ENCODE peak calls at places on chromosomes 16 and 17, in seven cellular contexts. Z is GM23248, W is DND-41, B is heart right ventricle, H is HCT116, E is left ventricle myocardium inferior, F is stomach. S is an unnamed sample.

GRCh38 chr16:15601212-15601879 is 41.6 kb downstream of the MARF1 start:
- DNase-seq in W (no peak), H (no peak), F (no peak), Z (no peak), E (no peak), B (no peak), S (no peak)

GRCh38 chr17:48149174-48150106 is 41.9 kb downstream of the SNX11 start:
- DNase-seq in E (no peak), W (no peak), Z (no peak), H (no peak), F (no peak), B (no peak), S (no peak)

GRCh38 chr16:57539072-57539796 is 2.9 kb upstream of the CCDC102A start:
- DNase-seq in E (no peak), W (no peak), Z (no peak), H (no peak), F (no peak), B (peak; percentile 1), S (no peak)

GRCh38 chr16:3587547-3588110 is 10.4 kb upstream of the NLRC3 start:
- DNase-seq in B (no peak), F (no peak), Z (no peak), W (no peak), H (no peak), E (no peak), S (no peak)

GRCh38 chr16:48556913-48557351 is 53.0 kb downstream of the N4BP1 start:
- DNase-seq in Z (peak; percentile 88), F (no peak), B (no peak), W (no peak), H (peak; percentile 24), E (no peak), S (peak; percentile 40)

GRCh38 chr16:63652091-63652490 is 1469.8 kb downstream of the CDH11 start:
- DNase-seq in E (no peak), F (no peak), Z (no peak), W (no peak), B (no peak), H (no peak), S (no peak)

GRCh38 chr17:42135664-42136653 is 13.4 kb downstream of the HSPB9 start:
- DNase-seq in B (peak; percentile 79), H (peak; percentile 7), W (no peak), Z (peak; percentile 69), F (peak; percentile 91), E (peak; percentile 75), S (no peak)

GRCh38 chr16:82657239-82657638 is 30.5 kb downstream of the CDH13 start:
- DNase-seq in W (no peak), B (no peak), Z (peak; percentile 49), E (no peak), H (no peak), F (no peak), S (no peak)

GRCh38 chr16:74726736-74727135 is 26.1 kb upstream of the MLKL start:
- DNase-seq in Z (no peak), W (peak; percentile 45), H (no peak), B (no peak), E (no peak), F (no peak), S (no peak)

GRCh38 chr16:68041783-68042182 is 18.7 kb downstream of the DUS2 start:
- DNase-seq in F (no peak), W (no peak), B (no peak), Z (no peak), H (no peak), E (no peak), S (no peak)

GRCh38 chr17:82215095-82215971 is 2.7 kb upstream of the CCDC57 start:
- DNase-seq in W (no peak), H (no peak), Z (peak; percentile 76), E (no peak), B (no peak), F (no peak), S (peak; percentile 49)

GRCh38 chr17:661509-661908 is 53.1 kb downstream of the VPS53 start:
- DNase-seq in B (no peak), E (no peak), Z (no peak), F (no peak), W (no peak), H (no peak), S (no peak)

GRCh38 chr17:1561420-1562177 is 993 bp downstream of the PITPNA start:
- DNase-seq in W (peak; percentile 48), Z (peak; percentile 69), H (no peak), E (no peak), B (no peak), F (no peak), S (peak; percentile 33)

GRCh38 chr17:77543779-77544178 is 403.0 kb downstream of the SEC14L1 start:
- DNase-seq in W (no peak), H (no peak), Z (no peak), F (no peak), E (no peak), B (no peak), S (no peak)

GRCh38 chr16:23847938-23848337 is 12.2 kb downstream of the PRKCB start:
- DNase-seq in F (no peak), H (no peak), W (peak; percentile 53), Z (no peak), B (no peak), E (no peak), S (no peak)

GRCh38 chr16:20624882-20625807 is 49.0 kb upstream of the ACSM2B start:
- DNase-seq in H (no peak), Z (no peak), F (no peak), E (no peak), B (no peak), W (no peak), S (no peak)

GRCh38 chr17:65794572-65794971 is 233.1 kb upstream of the AXIN2 start:
- DNase-seq in E (no peak), W (no peak), Z (peak; percentile 41), H (peak; percentile 48), F (peak; percentile 38), B (no peak), S (no peak)

GRCh38 chr16:2004795-2005517 is 4.7 kb downstream of the ZNF598 start:
- DNase-seq in Z (peak; percentile 27), H (no peak), E (no peak), B (no peak), F (no peak), W (no peak), S (no peak)

GRCh38 chr17:162689-163088 is 18.8 kb downstream of the DOC2B start:
- DNase-seq in F (no peak), Z (no peak), W (no peak), B (no peak), E (no peak), H (no peak), S (no peak)

GRCh38 chr16:85729452-85729851 is 21.4 kb downstream of the C16orf74 start:
- DNase-seq in W (no peak), E (no peak), B (no peak), F (no peak), H (no peak), Z (no peak), S (no peak)
- H3K27ac ChIP-seq in W (no peak overlapping the region), E (no peak overlapping the region), B (no peak overlapping the region), F (no peak overlapping the region), H (no peak overlapping the region), Z (no peak overlapping the region), S (no peak overlapping the region)

DNA sequence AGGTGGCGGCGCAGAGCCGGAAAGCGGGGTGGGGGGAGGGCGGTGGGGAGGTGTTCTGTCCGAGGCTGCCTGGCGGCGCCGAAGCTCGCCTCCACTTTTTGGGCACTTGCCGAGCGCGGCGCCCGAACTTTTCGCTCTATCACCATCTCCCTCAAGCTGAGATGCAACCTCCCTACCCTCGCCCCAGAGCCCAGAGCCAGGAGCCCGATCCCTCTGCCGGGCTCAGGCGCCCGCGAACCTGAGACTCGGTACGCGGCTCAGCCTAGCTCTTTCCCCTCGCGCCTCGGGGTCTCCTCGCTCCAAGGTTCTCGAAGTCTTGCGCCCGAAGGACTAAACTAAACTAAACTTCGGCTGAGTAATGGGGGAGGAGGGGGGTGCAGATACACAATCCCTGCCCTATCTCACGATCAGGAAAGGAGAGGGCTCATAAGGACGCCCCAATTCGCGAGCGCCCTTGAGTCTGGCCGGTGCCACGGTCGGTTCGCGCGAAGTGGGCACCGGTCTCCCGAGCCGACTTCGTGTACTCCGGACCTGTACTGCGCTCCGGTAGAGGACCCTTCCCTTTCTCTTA is 1.7 kb upstream of the SALL1 start:
- DNase-seq in E (no peak), B (no peak), F (no peak), W (no peak), H (no peak), Z (peak; percentile 80), S (peak; percentile 81)
- H3K4me1 ChIP-seq in E (peaks cover 56% of the 10 kb centered on the region), B (no peaks in the 10 kb centered on the region), F (peaks cover 39% of the 10 kb centered on the region), W (no peaks in the 10 kb centered on the region), H (no peaks in the 10 kb centered on the region), Z (peaks cover 30% of the 10 kb centered on the region), S (peaks cover 36% of the 10 kb centered on the region)

DNA sequence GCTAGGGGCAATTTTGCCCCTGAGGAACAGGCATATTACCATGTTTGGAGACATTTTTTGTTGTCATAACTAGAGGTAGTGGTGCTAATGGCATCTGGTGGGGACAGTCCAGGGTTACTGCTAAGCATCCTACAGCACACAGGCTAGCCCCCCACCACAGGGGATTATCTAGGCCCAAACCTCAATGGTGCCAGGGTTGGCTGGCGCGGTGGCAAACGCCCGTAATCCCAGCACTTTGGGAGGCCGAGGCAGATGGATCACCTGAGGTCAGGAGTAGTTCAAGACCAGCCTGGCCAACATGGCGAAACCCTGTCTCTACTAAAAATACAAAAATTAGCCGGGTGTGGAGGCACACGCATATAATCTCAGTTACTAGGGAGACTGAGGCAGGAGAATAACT is 15.2 kb downstream of the C1QTNF1 start:
- DNase-seq in W (no peak), B (no peak), Z (no peak), F (no peak), H (no peak), E (no peak), S (no peak)
- H3K27ac ChIP-seq in W (no peak overlapping the region), B (no peak overlapping the region), Z (peak overlapping the region; percentile 100), F (no peak overlapping the region), H (no peak overlapping the region), E (peak overlapping the region; percentile 12), S (no peak overlapping the region)

GRCh38 chr17:3955373-3955978 is 8.8 kb downstream of the ATP2A3 start:
- DNase-seq in H (no peak), E (no peak), Z (no peak), W (no peak), B (no peak), F (no peak), S (no peak)

GRCh38 chr17:3958200-3958599 is 6.0 kb downstream of the ATP2A3 start:
- DNase-seq in E (no peak), W (no peak), Z (no peak), H (no peak), F (no peak), B (no peak), S (no peak)

GRCh38 chr17:3956558-3956957 is 7.7 kb downstream of the ATP2A3 start:
- DNase-seq in W (no peak), Z (no peak), F (no peak), B (no peak), E (no peak), H (no peak), S (no peak)

GRCh38 chr17:3957735-3958134 is 6.5 kb downstream of the ATP2A3 start:
- DNase-seq in F (no peak), H (no peak), W (no peak), B (no peak), E (no peak), Z (no peak), S (no peak)

GRCh38 chr17:3956983-3957382 is 7.3 kb downstream of the ATP2A3 start:
- DNase-seq in E (no peak), F (no peak), H (no peak), Z (no peak), B (no peak), W (no peak), S (no peak)
- H3K4me1 ChIP-seq in E (peaks cover 41% of the 10 kb centered on the region), F (peaks cover 31% of the 10 kb centered on the region), H (peaks cover 18% of the 10 kb centered on the region), Z (no peaks in the 10 kb centered on the region), B (peaks cover 21% of the 10 kb centered on the region), W (peaks cover 42% of the 10 kb centered on the region), S (peaks cover 13% of the 10 kb centered on the region)

GRCh38 chr16:49698416-49698815 is 157.5 kb downstream of the ZNF423 start:
- DNase-seq in Z (no peak), F (no peak), E (peak; percentile 46), W (no peak), H (no peak), B (peak; percentile 21), S (no peak)
- H3K27ac ChIP-seq in Z (no peak overlapping the region), F (no peak overlapping the region), E (peak overlapping the region; percentile 84), W (no peak overlapping the region), H (no peak overlapping the region), B (peak overlapping the region; percentile 68), S (peak overlapping the region; percentile 67)

S was measured in SJSA1.